ENCODE peak calls at places on chromosomes 3 and 15, in nine cellular contexts. D is AG09309, E is A549, B is fibroblast of mammary gland, M is BJ, N is left ventricle myocardium inferior, V is ovary, T is pancreas, I is mucosa of descending colon. R is an unnamed sample.

GRCh38 chr15:69979269-69979668 is 118.4 kb downstream of the TLE3 start:
- DNase-seq in T (no peak), I (no peak), B (peak), D (no peak), M (no peak), V (no peak), N (no peak), E (peak), R (peak)

GRCh38 chr15:48888836-48889235 is 10.9 kb downstream of the EID1 start:
- DNase-seq in B (no peak), D (no peak), N (no peak), I (no peak), M (no peak), E (no peak), T (no peak), V (no peak), R (no peak)

GRCh38 chr3:106198828-106199194 is 330.0 kb upstream of the CBLB start:
- DNase-seq in M (peak), B (peak), N (no peak), D (peak), I (no peak), V (no peak), E (no peak), T (no peak), R (no peak)

GRCh38 chr3:132311860-132312259 is 5.3 kb upstream of the ACP3 start:
- DNase-seq in T (no peak), M (no peak), I (no peak), D (no peak), V (no peak), B (peak), E (no peak), N (no peak), R (peak)

GRCh38 chr3:124292329-124292728 is 300.4 kb upstream of the ROPN1 start:
- DNase-seq in E (no peak), N (no peak), I (peak), D (no peak), B (no peak), V (no peak), M (no peak), T (no peak), R (no peak)

GRCh38 chr15:74227968-74228722 is 8.0 kb upstream of the CCDC33 start:
- DNase-seq in V (peak), T (no peak), M (no peak), N (no peak), E (no peak), B (peak), I (peak), D (no peak), R (no peak)

GRCh38 chr3:20099020-20099539 is 58.8 kb downstream of the KAT2B start:
- DNase-seq in T (no peak), D (no peak), B (no peak), M (no peak), I (no peak), N (no peak), E (no peak), V (no peak), R (no peak)

GRCh38 chr3:179265875-179266274 is 15.0 kb upstream of the KCNMB3 start:
- DNase-seq in T (no peak), I (no peak), E (no peak), V (no peak), N (no peak), D (no peak), B (no peak), M (no peak), R (no peak)

DNA sequence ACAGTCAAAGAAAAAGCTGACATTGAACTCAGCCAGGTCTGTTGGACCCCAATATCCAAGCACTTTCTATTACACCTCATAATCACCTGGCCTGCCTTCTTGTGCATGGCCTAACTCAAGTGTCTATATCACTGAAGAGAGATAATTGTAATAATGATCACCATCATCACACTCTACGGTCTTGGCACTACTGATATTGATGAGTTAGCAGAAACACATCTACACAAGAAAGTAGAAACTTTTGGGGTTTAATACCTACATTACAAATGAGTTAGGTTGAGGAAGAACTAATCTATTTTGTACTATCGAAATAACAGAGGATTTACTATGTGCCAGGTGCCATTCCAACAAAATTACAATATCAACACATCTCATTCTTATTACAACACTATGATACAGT is 30.7 kb downstream of the TUSC7 start:
- DNase-seq in M (no peak), I (no peak), B (no peak), N (no peak), D (no peak), T (no peak), E (no peak), V (no peak), R (no peak)
- H3K4me3 ChIP-seq in M (no peak), I (no peak), B (no peak), N (no peak), D (no peak), T (no peak), E (no peak), V (no peak), R (no peak)

DNA sequence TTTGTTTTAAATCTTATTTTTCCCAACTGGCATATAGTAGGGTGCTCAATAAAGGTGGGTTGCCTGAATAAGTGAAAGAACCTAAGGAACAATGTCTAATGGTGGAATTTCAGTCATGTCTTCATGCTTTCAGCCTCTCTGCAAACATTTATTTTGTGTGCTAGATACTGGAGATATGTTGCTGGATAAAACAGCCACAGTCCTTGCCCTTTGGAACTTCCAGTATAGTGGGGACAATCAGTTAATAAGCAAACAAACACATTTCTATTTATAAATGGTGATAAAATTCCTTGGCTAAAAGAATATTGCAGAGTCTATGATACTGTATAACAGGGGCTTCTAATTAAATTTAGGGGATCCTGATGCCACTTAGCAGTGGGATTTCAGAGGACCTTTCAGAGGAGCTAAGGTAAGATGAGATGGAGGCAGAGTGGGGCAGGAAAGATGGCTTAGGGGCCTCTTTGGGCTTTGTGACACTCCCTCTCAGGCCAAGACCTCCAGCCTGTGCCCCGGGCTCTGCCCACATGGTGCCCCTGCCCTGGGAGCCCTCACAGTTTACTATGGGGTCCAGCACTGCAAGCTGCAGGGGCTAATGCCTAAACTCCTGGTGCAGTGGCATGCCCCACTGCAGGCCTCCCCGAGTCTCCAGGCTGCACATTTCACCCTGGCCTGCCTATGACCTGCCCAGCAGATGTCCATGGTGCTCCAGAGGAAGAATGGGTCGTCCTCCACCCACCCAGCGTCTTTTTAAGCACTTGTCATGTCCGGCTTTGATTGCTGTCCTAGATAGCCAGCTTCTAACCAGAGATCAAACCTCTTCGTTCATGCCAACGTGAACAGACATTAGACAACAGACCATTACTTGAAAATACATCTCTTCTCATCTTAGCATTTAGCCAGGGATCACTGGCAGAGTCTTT is 61.6 kb upstream of the PRR23C start:
- DNase-seq in V (peak), N (no peak), I (no peak), T (no peak), B (no peak), E (no peak), M (no peak), D (no peak), R (no peak)
- H3K4me3 ChIP-seq in V (no peak), N (no peak), I (no peak), T (no peak), B (no peak), E (no peak), M (no peak), D (no peak), R (no peak)

DNA sequence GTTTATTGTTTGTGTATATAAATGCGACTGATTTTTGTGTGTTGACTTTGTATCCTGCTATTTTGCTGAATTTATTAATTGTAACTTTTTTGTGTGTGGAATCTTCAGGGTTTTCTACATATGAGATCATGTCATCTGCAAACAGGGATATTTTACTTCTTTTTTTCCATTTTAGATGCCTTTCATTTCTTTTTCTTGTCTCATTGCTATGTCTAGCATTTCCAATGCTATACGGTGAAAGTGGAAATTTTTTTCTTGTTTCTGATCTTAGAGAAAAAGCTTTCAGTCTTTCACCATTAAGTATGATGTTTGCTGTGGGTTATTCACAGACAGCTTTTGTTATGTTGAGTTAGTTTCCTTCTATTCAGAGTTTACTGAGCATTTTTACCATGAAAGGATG is 31.4 kb downstream of the COMMD2 start:
- DNase-seq in B (no peak), M (no peak), N (no peak), T (no peak), I (no peak), E (no peak), D (no peak), V (no peak), R (no peak)
- H3K4me3 ChIP-seq in B (no peak), M (no peak), N (no peak), T (no peak), I (no peak), E (no peak), D (no peak), V (no peak), R (no peak)

GRCh38 chr3:86234516-86235254 is 756.3 kb downstream of the VGLL3 start:
- DNase-seq in B (no peak), M (no peak), T (no peak), N (no peak), V (no peak), E (no peak), I (no peak), D (no peak), R (no peak)

GRCh38 chr3:86244897-86245296 is 746.1 kb downstream of the VGLL3 start:
- DNase-seq in I (peak), E (no peak), M (no peak), T (no peak), D (no peak), V (no peak), B (no peak), N (no peak), R (no peak)

GRCh38 chr3:86245360-86245759 is 745.6 kb downstream of the VGLL3 start:
- DNase-seq in T (no peak), D (no peak), B (no peak), M (no peak), I (no peak), N (no peak), E (no peak), V (no peak), R (no peak)

DNA sequence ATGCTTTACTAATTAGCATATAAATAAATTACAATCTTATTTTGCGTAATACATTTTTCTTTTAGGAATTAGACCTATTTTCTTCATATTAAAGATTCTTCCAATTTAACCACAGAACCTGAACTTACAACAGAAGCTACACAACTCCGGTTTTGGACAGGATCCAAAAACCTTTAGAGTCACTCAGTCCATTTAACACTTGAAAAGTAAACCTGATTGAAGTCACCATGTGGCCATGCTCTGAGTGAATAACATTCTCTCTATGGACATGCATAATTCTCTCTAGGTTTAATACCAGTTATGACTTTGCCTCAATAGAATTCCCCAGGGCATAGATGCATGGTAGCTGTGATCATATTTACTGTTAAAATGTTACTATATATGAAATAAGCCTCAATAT is 751.0 kb downstream of the VGLL3 start:
- DNase-seq in V (no peak), D (no peak), N (no peak), M (no peak), T (no peak), B (no peak), I (no peak), E (no peak), R (no peak)
- H3K4me3 ChIP-seq in V (no peak), D (no peak), N (no peak), M (no peak), T (no peak), B (no peak), I (no peak), E (no peak), R (no peak)

DNA sequence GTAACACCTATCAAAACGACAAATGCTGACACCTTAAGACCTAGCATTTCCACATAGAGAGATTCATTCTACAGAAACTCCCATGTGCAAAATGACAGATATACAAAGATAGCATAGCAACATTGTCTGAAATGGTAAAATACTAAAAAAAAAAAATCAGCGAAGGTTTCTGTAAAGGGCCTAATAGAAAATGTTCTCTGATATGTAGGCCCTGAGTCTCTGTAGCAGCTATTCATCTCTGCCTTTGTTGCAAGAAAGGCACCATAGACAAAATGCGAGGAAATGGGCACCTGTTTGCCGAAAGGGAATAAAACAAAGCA is 631 bp upstream of the MFGE8 start:
- DNase-seq in I (no peak), E (peak), B (no peak), V (no peak), T (no peak), N (no peak), D (no peak), M (no peak), R (no peak)
- H3K4me3 ChIP-seq in I (no peak), E (peak), B (peak), V (peak), T (peak), N (peak), D (no peak), M (peak), R (peak)

GRCh38 chr15:64717735-64718495 is 57.5 kb downstream of the RBPMS2 start:
- DNase-seq in N (no peak), E (no peak), I (no peak), M (no peak), D (no peak), V (no peak), T (no peak), B (no peak), R (no peak)
- H3K4me3 ChIP-seq in N (peak), E (no peak), I (no peak), M (no peak), D (no peak), V (no peak), T (no peak), B (no peak), R (no peak)

DNA sequence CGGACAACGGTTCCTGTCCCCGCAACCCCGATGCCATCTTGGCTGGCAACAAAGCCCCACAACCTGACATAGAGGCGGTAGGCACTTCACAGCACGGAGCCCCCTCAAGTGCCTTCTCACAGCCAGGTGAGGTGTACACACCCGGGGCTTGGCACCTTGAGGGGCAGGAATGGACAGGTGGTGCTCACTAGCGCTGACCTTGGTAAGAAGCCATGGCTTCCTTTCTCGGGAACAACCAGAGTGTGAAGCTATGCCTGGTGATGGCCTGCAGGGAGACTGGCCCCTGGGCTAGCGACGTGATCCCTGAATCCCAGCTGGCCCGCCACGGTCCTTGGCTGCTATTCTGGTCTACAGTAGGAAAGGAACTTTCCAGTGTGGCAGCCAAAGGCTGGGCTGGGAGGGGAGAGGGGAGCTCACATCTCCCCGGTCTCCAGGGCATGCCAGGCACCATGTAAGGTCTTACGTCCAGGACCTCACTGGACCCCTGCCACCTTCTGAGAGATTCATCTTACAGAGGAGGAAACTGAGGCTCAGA is 70.6 kb upstream of the RPL32 start:
- DNase-seq in E (no peak), B (no peak), I (no peak), D (no peak), M (no peak), N (no peak), T (no peak), V (no peak), R (no peak)
- H3K4me3 ChIP-seq in E (no peak), B (no peak), I (no peak), D (no peak), M (no peak), N (no peak), T (no peak), V (no peak), R (no peak)

GRCh38 chr3:66803206-66803605 is 194.9 kb upstream of the KBTBD8 start:
- DNase-seq in V (no peak), D (no peak), N (no peak), T (no peak), M (no peak), I (no peak), E (no peak), B (no peak), R (no peak)

GRCh38 chr3:66796343-66796742 is 201.8 kb upstream of the KBTBD8 start:
- DNase-seq in D (no peak), I (no peak), E (no peak), V (no peak), N (no peak), M (no peak), B (no peak), T (no peak), R (no peak)

GRCh38 chr3:66800941-66801545 is 197.1 kb upstream of the KBTBD8 start:
- DNase-seq in V (no peak), D (no peak), B (no peak), M (no peak), E (no peak), I (no peak), T (no peak), N (no peak), R (no peak)

GRCh38 chr3:66795365-66795764 is 202.7 kb upstream of the KBTBD8 start:
- DNase-seq in E (no peak), V (no peak), D (peak), N (no peak), B (peak), I (no peak), T (no peak), M (no peak), R (peak)

DNA sequence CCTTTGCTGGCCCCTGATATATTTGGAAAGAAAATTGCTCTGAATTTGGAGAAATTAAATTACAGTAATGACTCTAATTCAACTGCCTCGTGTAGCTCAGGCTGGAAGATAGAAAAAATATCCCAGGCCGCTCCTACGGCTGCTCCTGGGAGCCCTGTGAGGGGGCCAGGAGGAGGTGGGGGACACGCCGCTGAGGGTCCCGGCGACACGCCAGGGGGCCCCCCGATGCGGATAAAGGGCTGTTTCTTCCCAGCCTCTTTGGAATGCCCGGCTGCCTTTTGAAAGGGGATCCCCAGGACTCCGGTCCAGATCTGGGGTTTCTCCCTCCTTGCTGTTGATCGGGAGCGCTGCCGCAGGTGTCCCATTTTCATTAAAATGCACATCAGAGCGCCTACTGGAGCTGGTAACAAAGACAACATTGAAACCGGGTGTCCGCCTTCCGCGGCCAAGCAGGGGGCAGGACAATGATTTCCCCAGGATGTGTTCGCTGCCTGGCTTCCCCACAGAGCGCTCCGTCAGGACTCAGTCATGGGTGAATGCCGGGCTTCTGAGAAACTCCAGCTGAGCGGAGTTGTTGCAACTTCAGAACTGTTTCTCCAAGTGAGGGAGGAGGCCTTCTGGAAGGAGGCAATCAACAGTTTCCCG is 200.1 kb upstream of the KBTBD8 start:
- DNase-seq in D (no peak), M (no peak), T (no peak), I (no peak), V (peak), N (peak), B (peak), E (no peak), R (no peak)
- H3K4me3 ChIP-seq in D (peak), M (no peak), T (no peak), I (no peak), V (no peak), N (peak), B (peak), E (no peak), R (no peak)

GRCh38 chr3:43858052-43858701 is 167.4 kb downstream of the ABHD5 start:
- DNase-seq in B (no peak), V (no peak), I (no peak), N (no peak), M (no peak), E (no peak), D (no peak), T (no peak), R (no peak)
- H3K4me3 ChIP-seq in B (no peak), V (no peak), I (no peak), N (no peak), M (no peak), E (no peak), D (no peak), T (no peak), R (no peak)